ENCODE peak calls at places on chromosomes 7 and 10, in seven cellular contexts. One of them, this sample, is unnamed. For H3K36me3, the result is how much of the 10 kb centered on the place peaks cover.

GRCh38 chr7:122974229-122974628 is 21.3 kb downstream of the TAS2R16 start:
- DNase-seq in SJCRH30: no peak
- DNase-seq in BJ: no peak
- DNase-seq in H7: no peak
- DNase-seq in transverse colon: no peak
- DNase-seq in upper lobe of right lung: no peak
- DNase-seq in heart right ventricle: no peak
- DNase-seq in this sample: no peak

GRCh38 chr10:79313320-79313719 is 33.9 kb upstream of the PPIF start:
- DNase-seq in SJCRH30: no peak
- DNase-seq in BJ: no peak
- DNase-seq in H7: no peak
- DNase-seq in transverse colon: no peak
- DNase-seq in upper lobe of right lung: no peak
- DNase-seq in heart right ventricle: no peak
- DNase-seq in this sample: no peak

GRCh38 chr7:16846611-16847165 is 35.1 kb downstream of the AGR3 start:
- DNase-seq in SJCRH30: no peak
- DNase-seq in BJ: no peak
- DNase-seq in H7: no peak
- DNase-seq in transverse colon: no peak
- DNase-seq in upper lobe of right lung: no peak
- DNase-seq in heart right ventricle: no peak
- DNase-seq in this sample: no peak

GRCh38 chr10:103458720-103459119 is at the start of gene CALHM1:
- DNase-seq in SJCRH30: peak
- DNase-seq in BJ: no peak
- DNase-seq in H7: peak
- DNase-seq in transverse colon: no peak
- DNase-seq in upper lobe of right lung: no peak
- DNase-seq in heart right ventricle: no peak
- DNase-seq in this sample: no peak

GRCh38 chr10:126906704-126907422 is 1.6 kb downstream of the DOCK1 start:
- DNase-seq in SJCRH30: no peak
- DNase-seq in BJ: no peak
- DNase-seq in H7: peak
- DNase-seq in transverse colon: no peak
- DNase-seq in upper lobe of right lung: no peak
- DNase-seq in heart right ventricle: no peak
- DNase-seq in this sample: no peak

GRCh38 chr7:132321387-132321786 is 254.9 kb downstream of the PLXNA4 start:
- DNase-seq in SJCRH30: no peak
- DNase-seq in BJ: no peak
- DNase-seq in H7: peak
- DNase-seq in transverse colon: no peak
- DNase-seq in upper lobe of right lung: no peak
- DNase-seq in heart right ventricle: no peak
- DNase-seq in this sample: no peak

GRCh38 chr10:33716461-33717267 is 382.2 kb upstream of the NRP1 start:
- DNase-seq in SJCRH30: no peak
- DNase-seq in BJ: no peak
- DNase-seq in H7: no peak
- DNase-seq in transverse colon: no peak
- DNase-seq in upper lobe of right lung: no peak
- DNase-seq in heart right ventricle: no peak
- DNase-seq in this sample: no peak

GRCh38 chr7:148940702-148941597 is 56.9 kb upstream of the EZH2 start:
- DNase-seq in SJCRH30: peak
- DNase-seq in BJ: peak
- DNase-seq in H7: peak
- DNase-seq in transverse colon: peak
- DNase-seq in upper lobe of right lung: peak
- DNase-seq in heart right ventricle: peak
- DNase-seq in this sample: peak

GRCh38 chr10:102704915-102705314 is 9.3 kb downstream of the ARL3 start:
- DNase-seq in SJCRH30: no peak
- DNase-seq in BJ: no peak
- DNase-seq in H7: no peak
- DNase-seq in transverse colon: no peak
- DNase-seq in upper lobe of right lung: no peak
- DNase-seq in heart right ventricle: no peak
- DNase-seq in this sample: no peak

GRCh38 chr7:123924941-123925340 is at the start of gene SPAM1:
- DNase-seq in SJCRH30: no peak
- DNase-seq in BJ: no peak
- DNase-seq in H7: no peak
- DNase-seq in transverse colon: no peak
- DNase-seq in upper lobe of right lung: no peak
- DNase-seq in heart right ventricle: no peak
- DNase-seq in this sample: no peak

GRCh38 chr10:104938031-104938430 is 296.9 kb downstream of the SORCS3 start:
- DNase-seq in SJCRH30: no peak
- DNase-seq in BJ: no peak
- DNase-seq in H7: no peak
- DNase-seq in transverse colon: no peak
- DNase-seq in upper lobe of right lung: no peak
- DNase-seq in heart right ventricle: no peak
- DNase-seq in this sample: no peak

GRCh38 chr7:34748244-34749039 is 90.4 kb downstream of the NPSR1 start:
- DNase-seq in SJCRH30: peak
- DNase-seq in BJ: peak
- DNase-seq in H7: no peak
- DNase-seq in transverse colon: peak
- DNase-seq in upper lobe of right lung: peak
- DNase-seq in heart right ventricle: peak
- DNase-seq in this sample: no peak

GRCh38 chr7:127943541-127944521 is 87.4 kb downstream of the LRRC4 start:
- DNase-seq in SJCRH30: peak
- DNase-seq in BJ: no peak
- DNase-seq in H7: no peak
- DNase-seq in transverse colon: no peak
- DNase-seq in upper lobe of right lung: no peak
- DNase-seq in heart right ventricle: peak
- DNase-seq in this sample: no peak

GRCh38 chr10:86654411-86655172 is at the start of gene OPN4:
- DNase-seq in SJCRH30: no peak
- DNase-seq in BJ: no peak
- DNase-seq in H7: peak
- DNase-seq in transverse colon: peak
- DNase-seq in upper lobe of right lung: peak
- DNase-seq in heart right ventricle: no peak
- DNase-seq in this sample: peak

GRCh38 chr7:114554781-114555537 is 140.3 kb downstream of the FOXP2 start:
- DNase-seq in SJCRH30: peak
- DNase-seq in BJ: no peak
- DNase-seq in H7: no peak
- DNase-seq in transverse colon: no peak
- DNase-seq in upper lobe of right lung: no peak
- DNase-seq in heart right ventricle: no peak
- DNase-seq in this sample: no peak

GRCh38 chr10:8233832-8234259 is 179.4 kb downstream of the GATA3 start:
- DNase-seq in SJCRH30: no peak
- DNase-seq in BJ: no peak
- DNase-seq in H7: no peak
- DNase-seq in transverse colon: no peak
- DNase-seq in upper lobe of right lung: no peak
- DNase-seq in heart right ventricle: no peak
- DNase-seq in this sample: no peak

GRCh38 chr7:84924341-84924740 is 262.5 kb downstream of the SEMA3D start:
- DNase-seq in SJCRH30: no peak
- DNase-seq in BJ: no peak
- DNase-seq in H7: no peak
- DNase-seq in transverse colon: no peak
- DNase-seq in upper lobe of right lung: no peak
- DNase-seq in heart right ventricle: no peak
- DNase-seq in this sample: no peak

GRCh38 chr10:1957057-1957456 is 219.7 kb upstream of the ADARB2 start:
- DNase-seq in SJCRH30: no peak
- DNase-seq in BJ: no peak
- DNase-seq in H7: no peak
- DNase-seq in transverse colon: no peak
- DNase-seq in upper lobe of right lung: no peak
- DNase-seq in heart right ventricle: no peak
- DNase-seq in this sample: no peak

GRCh38 chr10:28664369-28664740 is 13.0 kb upstream of the BAMBI start:
- DNase-seq in SJCRH30: no peak
- DNase-seq in BJ: no peak
- DNase-seq in H7: no peak
- DNase-seq in transverse colon: no peak
- DNase-seq in upper lobe of right lung: no peak
- DNase-seq in heart right ventricle: no peak
- DNase-seq in this sample: peak

GRCh38 chr7:129557686-129558481 is 53.6 kb upstream of the NRF1 start:
- DNase-seq in SJCRH30: no peak
- DNase-seq in BJ: no peak
- DNase-seq in H7: peak
- DNase-seq in transverse colon: no peak
- DNase-seq in upper lobe of right lung: no peak
- DNase-seq in heart right ventricle: no peak
- DNase-seq in this sample: no peak

GRCh38 chr10:79104264-79104954 is 35.6 kb downstream of the ZMIZ1 start:
- DNase-seq in SJCRH30: no peak
- DNase-seq in BJ: no peak
- DNase-seq in H7: no peak
- DNase-seq in transverse colon: no peak
- DNase-seq in upper lobe of right lung: no peak
- DNase-seq in heart right ventricle: no peak
- DNase-seq in this sample: peak

GRCh38 chr10:6977641-6978627 is 397.9 kb upstream of the PRKCQ start:
- DNase-seq in SJCRH30: no peak
- DNase-seq in BJ: no peak
- DNase-seq in H7: no peak
- DNase-seq in transverse colon: no peak
- DNase-seq in upper lobe of right lung: no peak
- DNase-seq in heart right ventricle: no peak
- DNase-seq in this sample: no peak

GRCh38 chr10:69685802-69686585 is 55.9 kb downstream of the FAM241B start:
- DNase-seq in SJCRH30: no peak
- DNase-seq in BJ: no peak
- DNase-seq in H7: no peak
- DNase-seq in transverse colon: no peak
- DNase-seq in upper lobe of right lung: peak
- DNase-seq in heart right ventricle: peak
- DNase-seq in this sample: peak

GRCh38 chr7:18165176-18165575 is 137.5 kb upstream of the PRPS1L1 start:
- DNase-seq in SJCRH30: no peak
- DNase-seq in BJ: no peak
- DNase-seq in H7: no peak
- DNase-seq in transverse colon: no peak
- DNase-seq in upper lobe of right lung: no peak
- DNase-seq in heart right ventricle: no peak
- DNase-seq in this sample: no peak

GRCh38 chr7:3097734-3098133 is 54.1 kb upstream of the CARD11 start:
- DNase-seq in SJCRH30: no peak
- DNase-seq in BJ: no peak
- DNase-seq in H7: no peak
- DNase-seq in transverse colon: no peak
- DNase-seq in upper lobe of right lung: no peak
- DNase-seq in heart right ventricle: no peak
- DNase-seq in this sample: no peak

GRCh38 chr10:103499881-103500280 is 6.4 kb downstream of the NEURL1 start:
- DNase-seq in SJCRH30: no peak
- DNase-seq in BJ: no peak
- DNase-seq in H7: peak
- DNase-seq in transverse colon: no peak
- DNase-seq in upper lobe of right lung: no peak
- DNase-seq in heart right ventricle: no peak
- DNase-seq in this sample: peak

GRCh38 chr7:1022356-1022755 is 22.0 kb upstream of the GPR146 start:
- DNase-seq in SJCRH30: no peak
- DNase-seq in BJ: no peak
- DNase-seq in H7: no peak
- DNase-seq in transverse colon: no peak
- DNase-seq in upper lobe of right lung: no peak
- DNase-seq in heart right ventricle: no peak
- DNase-seq in this sample: no peak
- H3K36me3 ChIP-seq in SJCRH30: under half
- H3K36me3 ChIP-seq in BJ: under half
- H3K36me3 ChIP-seq in H7: under half
- H3K36me3 ChIP-seq in transverse colon: under half
- H3K36me3 ChIP-seq in upper lobe of right lung: under half
- H3K36me3 ChIP-seq in heart right ventricle: under half
- H3K36me3 ChIP-seq in this sample: half or more

GRCh38 chr10:804191-804781 is 114.8 kb upstream of the DIP2C start:
- DNase-seq in SJCRH30: peak
- DNase-seq in BJ: no peak
- DNase-seq in H7: peak
- DNase-seq in transverse colon: no peak
- DNase-seq in upper lobe of right lung: no peak
- DNase-seq in heart right ventricle: no peak
- DNase-seq in this sample: peak

GRCh38 chr10:805635-806305 is 116.3 kb upstream of the DIP2C start:
- DNase-seq in SJCRH30: no peak
- DNase-seq in BJ: no peak
- DNase-seq in H7: no peak
- DNase-seq in transverse colon: no peak
- DNase-seq in upper lobe of right lung: no peak
- DNase-seq in heart right ventricle: no peak
- DNase-seq in this sample: no peak

GRCh38 chr10:806451-807162 is 117.1 kb upstream of the DIP2C start:
- DNase-seq in SJCRH30: no peak
- DNase-seq in BJ: no peak
- DNase-seq in H7: no peak
- DNase-seq in transverse colon: no peak
- DNase-seq in upper lobe of right lung: no peak
- DNase-seq in heart right ventricle: no peak
- DNase-seq in this sample: no peak

GRCh38 chr10:803041-803741 is 113.7 kb upstream of the DIP2C start:
- DNase-seq in SJCRH30: no peak
- DNase-seq in BJ: no peak
- DNase-seq in H7: peak
- DNase-seq in transverse colon: no peak
- DNase-seq in upper lobe of right lung: no peak
- DNase-seq in heart right ventricle: no peak
- DNase-seq in this sample: no peak

GRCh38 chr10:804787-805634 is 115.5 kb upstream of the DIP2C start:
- DNase-seq in SJCRH30: no peak
- DNase-seq in BJ: no peak
- DNase-seq in H7: peak
- DNase-seq in transverse colon: no peak
- DNase-seq in upper lobe of right lung: no peak
- DNase-seq in heart right ventricle: no peak
- DNase-seq in this sample: no peak
- H3K36me3 ChIP-seq in SJCRH30: under half
- H3K36me3 ChIP-seq in BJ: under half
- H3K36me3 ChIP-seq in H7: under half
- H3K36me3 ChIP-seq in transverse colon: under half
- H3K36me3 ChIP-seq in upper lobe of right lung: under half
- H3K36me3 ChIP-seq in heart right ventricle: under half
- H3K36me3 ChIP-seq in this sample: under half

GRCh38 chr10:100927266-100927665 is 14.5 kb downstream of the SLF2 start:
- DNase-seq in SJCRH30: no peak
- DNase-seq in BJ: no peak
- DNase-seq in H7: no peak
- DNase-seq in transverse colon: no peak
- DNase-seq in upper lobe of right lung: no peak
- DNase-seq in heart right ventricle: no peak
- DNase-seq in this sample: no peak
- H3K36me3 ChIP-seq in SJCRH30: half or more
- H3K36me3 ChIP-seq in BJ: under half
- H3K36me3 ChIP-seq in H7: under half
- H3K36me3 ChIP-seq in transverse colon: half or more
- H3K36me3 ChIP-seq in upper lobe of right lung: half or more
- H3K36me3 ChIP-seq in heart right ventricle: under half
- H3K36me3 ChIP-seq in this sample: half or more

GRCh38 chr7:44658979-44659378 is 52.6 kb downstream of the OGDH start:
- DNase-seq in SJCRH30: no peak
- DNase-seq in BJ: no peak
- DNase-seq in H7: no peak
- DNase-seq in transverse colon: no peak
- DNase-seq in upper lobe of right lung: no peak
- DNase-seq in heart right ventricle: no peak
- DNase-seq in this sample: no peak
- H3K36me3 ChIP-seq in SJCRH30: under half
- H3K36me3 ChIP-seq in BJ: under half
- H3K36me3 ChIP-seq in H7: under half
- H3K36me3 ChIP-seq in transverse colon: under half
- H3K36me3 ChIP-seq in upper lobe of right lung: under half
- H3K36me3 ChIP-seq in heart right ventricle: under half
- H3K36me3 ChIP-seq in this sample: half or more